ENCODE peak calls at places on chromosomes 4 and X, in seven cellular contexts. P is sigmoid colon; A is tibial nerve; Y is GM23338; E is fibroblast of lung; L is OCI-LY7; B is CD4-positive, alpha-beta T cell. X is an unnamed sample.

GRCh38 chr4:2837904-2838496 is 5.6 kb upstream of the ADD1 start:
- DNase-seq in P (peak; percentile 76), A (peak; percentile 32), Y (no peak), E (peak; percentile 37), L (peak; percentile 82), B (peak; percentile 63), X (peak; percentile 16)

GRCh38 chrX:23035493-23035892 is 35.7 kb downstream of the DDX53 start:
- DNase-seq in P (no peak), A (no peak), Y (peak; percentile 7), E (no peak), L (no peak), B (no peak), X (no peak)

GRCh38 chr4:181792641-181793612 is 450.3 kb upstream of the TENM3 start:
- DNase-seq in P (no peak), A (no peak), Y (peak; percentile 11), E (no peak), L (no peak), B (no peak), X (no peak)

GRCh38 chr4:86556791-86557415 is 37.2 kb upstream of the PTPN13 start:
- DNase-seq in P (no peak), A (no peak), Y (no peak), E (peak; percentile 36), L (no peak), B (no peak), X (no peak)

GRCh38 chr4:78545275-78546246 is 6.0 kb upstream of the ANXA3 start:
- DNase-seq in P (no peak), A (no peak), Y (no peak), E (peak; percentile 66), L (no peak), B (no peak), X (no peak)

GRCh38 chr4:131764730-131765129 is 1384.4 kb upstream of the PCDH10 start:
- DNase-seq in P (no peak), A (no peak), Y (no peak), E (no peak), L (no peak), B (no peak), X (no peak)

GRCh38 chr4:23789765-23790164 is 100.1 kb downstream of the PPARGC1A start:
- DNase-seq in P (peak; percentile 65), A (peak; percentile 45), Y (no peak), E (peak; percentile 83), L (no peak), B (no peak), X (no peak)

GRCh38 chrX:107710617-107711391 is 64.8 kb downstream of the TSC22D3 start:
- DNase-seq in P (peak; percentile 70), A (peak; percentile 76), Y (peak; percentile 76), E (peak; percentile 93), L (peak; percentile 73), B (peak; percentile 37), X (no peak)

GRCh38 chr4:21765810-21766407 is 182.7 kb downstream of the KCNIP4 start:
- DNase-seq in P (no peak), A (peak; percentile 32), Y (peak; percentile 89), E (peak; percentile 35), L (peak; percentile 41), B (no peak), X (peak; percentile 3)

GRCh38 chrX:72081605-72082320 is 50.0 kb downstream of the RTL5 start:
- DNase-seq in P (no peak), A (no peak), Y (no peak), E (no peak), L (no peak), B (no peak), X (no peak)

GRCh38 chr4:148315049-148315448 is 127.2 kb downstream of the NR3C2 start:
- DNase-seq in P (no peak), A (no peak), Y (no peak), E (peak; percentile 93), L (no peak), B (no peak), X (no peak)

GRCh38 chr4:173525118-173526033 is 4.7 kb downstream of the HAND2 start:
- DNase-seq in P (peak; percentile 80), A (no peak), Y (peak; percentile 69), E (no peak), L (no peak), B (no peak), X (no peak)

GRCh38 chr4:15420642-15421041 is 7.2 kb upstream of the C1QTNF7 start:
- DNase-seq in P (no peak), A (no peak), Y (peak; percentile 22), E (peak; percentile 80), L (no peak), B (no peak), X (peak; percentile 24)

GRCh38 chr4:153138736-153139135 is 65.5 kb upstream of the TRIM2 start:
- DNase-seq in P (no peak), A (no peak), Y (no peak), E (no peak), L (no peak), B (no peak), X (no peak)

GRCh38 chr4:40238700-40239548 is 42.1 kb downstream of the RHOH start:
- DNase-seq in P (no peak), A (no peak), Y (peak; percentile 56), E (no peak), L (no peak), B (peak; percentile 52), X (no peak)

GRCh38 chr4:174248407-174248806 is 35.1 kb downstream of the FBXO8 start:
- DNase-seq in P (no peak), A (no peak), Y (no peak), E (no peak), L (no peak), B (no peak), X (no peak)

GRCh38 chr4:186500721-186501304 is 54.6 kb downstream of the MTNR1A start:
- DNase-seq in P (no peak), A (no peak), Y (peak; percentile 9), E (no peak), L (no peak), B (no peak), X (no peak)

DNA sequence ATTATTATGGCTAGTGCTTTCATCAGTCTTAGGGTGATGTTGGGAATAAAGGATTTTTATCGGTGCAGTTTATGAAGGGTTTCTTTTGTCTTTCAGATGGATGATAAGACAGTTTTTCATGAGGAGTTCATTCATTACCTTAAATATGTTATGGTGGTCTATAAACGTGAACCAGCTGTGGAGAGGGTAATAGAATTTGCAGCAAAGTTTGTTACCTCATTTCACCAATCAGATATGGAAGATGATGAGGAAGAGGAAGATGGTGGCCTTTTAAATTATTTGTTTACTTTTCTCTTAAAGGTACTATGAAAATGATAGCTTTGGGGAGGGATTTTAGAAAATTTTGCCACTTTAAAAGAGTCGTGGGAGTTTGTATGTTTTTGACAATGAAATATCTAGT is 1.3 kb downstream of the NCAPG start:
- DNase-seq in P (no peak), A (no peak), Y (no peak), E (no peak), L (peak; percentile 23), B (no peak), X (no peak)
- H3K27ac ChIP-seq in P (no peak overlapping the region), A (no peak overlapping the region), Y (no peak overlapping the region), E (peak overlapping the region; percentile 76), L (peak overlapping the region; percentile 91), B (no peak overlapping the region), X (no peak overlapping the region)

DNA sequence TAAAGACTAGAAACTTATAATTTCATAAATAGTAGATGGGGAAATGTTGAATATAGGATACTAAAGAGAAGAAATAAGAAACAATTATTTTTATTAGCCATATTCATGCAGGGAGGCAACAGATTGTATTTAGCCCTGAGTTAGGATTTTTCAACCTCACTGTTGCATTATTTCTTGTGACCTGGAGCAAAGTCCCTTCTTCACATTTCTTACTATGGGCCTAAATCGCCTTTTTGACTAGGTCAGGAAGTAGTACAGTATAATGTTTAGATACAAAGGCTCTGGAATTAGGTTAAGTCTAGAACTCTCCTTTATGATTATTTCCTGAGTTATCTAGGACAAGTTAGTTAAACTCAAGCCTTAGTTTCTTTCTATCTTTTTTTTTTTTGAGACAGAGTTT is 88.1 kb downstream of the FRYL start:
- DNase-seq in P (no peak), A (no peak), Y (no peak), E (no peak), L (no peak), B (no peak), X (no peak)
- H3K27ac ChIP-seq in P (no peak overlapping the region), A (no peak overlapping the region), Y (peak overlapping the region; percentile 65), E (no peak overlapping the region), L (no peak overlapping the region), B (no peak overlapping the region), X (no peak overlapping the region)

GRCh38 chrX:80412042-80412441 is 8.2 kb upstream of the TENT5D start:
- DNase-seq in P (no peak), A (no peak), Y (no peak), E (no peak), L (no peak), B (no peak), X (no peak)
- H3K27ac ChIP-seq in P (no peak overlapping the region), A (no peak overlapping the region), Y (no peak overlapping the region), E (no peak overlapping the region), L (no peak overlapping the region), B (no peak overlapping the region), X (no peak overlapping the region)

GRCh38 chr4:110793381-110793801 is 170.5 kb upstream of the PITX2 start:
- DNase-seq in P (no peak), A (no peak), Y (no peak), E (peak; percentile 25), L (no peak), B (no peak), X (no peak)

GRCh38 chr4:110781944-110782343 is 159.1 kb upstream of the PITX2 start:
- DNase-seq in P (no peak), A (no peak), Y (no peak), E (no peak), L (no peak), B (no peak), X (no peak)

GRCh38 chr4:110787109-110787508 is 164.2 kb upstream of the PITX2 start:
- DNase-seq in P (no peak), A (no peak), Y (no peak), E (no peak), L (no peak), B (no peak), X (no peak)

GRCh38 chr4:110792036-110792435 is 169.2 kb upstream of the PITX2 start:
- DNase-seq in P (no peak), A (no peak), Y (no peak), E (no peak), L (no peak), B (no peak), X (no peak)

DNA sequence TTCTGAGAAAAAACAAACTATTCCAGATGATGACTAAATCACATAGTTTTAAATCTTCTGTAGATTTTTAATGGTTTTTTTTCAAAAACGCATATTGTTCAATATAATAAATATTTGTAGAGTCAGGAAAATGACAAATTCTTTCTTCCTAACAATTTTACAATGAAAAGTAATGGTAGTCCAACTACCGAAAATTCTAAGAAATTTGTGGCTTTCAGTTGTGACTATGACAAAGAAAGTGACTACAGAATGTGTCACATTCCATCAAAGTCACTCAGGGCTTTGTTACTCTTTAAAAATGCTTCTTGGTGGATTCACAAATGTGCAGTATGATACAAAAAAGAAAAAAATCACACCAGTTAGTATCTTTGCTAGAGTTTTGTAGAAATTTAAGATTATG is 164.9 kb upstream of the PITX2 start:
- DNase-seq in P (no peak), A (no peak), Y (no peak), E (no peak), L (no peak), B (no peak), X (no peak)
- H3K27ac ChIP-seq in P (no peak overlapping the region), A (no peak overlapping the region), Y (no peak overlapping the region), E (no peak overlapping the region), L (no peak overlapping the region), B (no peak overlapping the region), X (no peak overlapping the region)

GRCh38 chr4:158033416-158033863 is 139.4 kb downstream of the GASK1B start:
- DNase-seq in P (no peak), A (no peak), Y (no peak), E (peak; percentile 82), L (no peak), B (no peak), X (no peak)
- H3K27ac ChIP-seq in P (peak overlapping the region; percentile 39), A (no peak overlapping the region), Y (no peak overlapping the region), E (no peak overlapping the region), L (no peak overlapping the region), B (no peak overlapping the region), X (no peak overlapping the region)